ENCODE peak calls at places on chromosomes 3 and 15, in nine cellular contexts. F, L, D, W, Z, N, O, H and E are unnamed samples.

GRCh38 chr3:127171320-127171719 is 21.6 kb upstream of the PRR23E start:
- DNase-seq in F (no peak), L (no peak), D (no peak), W (no peak), Z (no peak), N (no peak), O (no peak), H (no peak), E (no peak)

GRCh38 chr15:60695713-60696522 is 217.0 kb upstream of the ICE2 start:
- DNase-seq in F (peak), L (no peak), D (no peak), W (no peak), Z (no peak), N (no peak), O (no peak), H (no peak), E (peak)

GRCh38 chr3:14431928-14432834 is 29.8 kb downstream of the SLC6A6 start:
- DNase-seq in F (peak), L (peak), D (peak), W (peak), Z (peak), N (peak), O (peak), H (peak), E (peak)

GRCh38 chr15:25739687-25740121 is 123.4 kb downstream of the ATP10A start:
- DNase-seq in F (peak), L (peak), D (no peak), W (no peak), Z (no peak), N (no peak), O (peak), H (peak), E (peak)

GRCh38 chr3:114319453-114319852 is 25.6 kb downstream of the TIGIT start:
- DNase-seq in F (no peak), L (no peak), D (peak), W (no peak), Z (no peak), N (no peak), O (no peak), H (peak), E (no peak)

GRCh38 chr15:57611119-57611518 is 19.4 kb downstream of the MYZAP start:
- DNase-seq in F (no peak), L (no peak), D (no peak), W (no peak), Z (no peak), N (no peak), O (no peak), H (no peak), E (no peak)

GRCh38 chr3:145953316-145953715 is 207.7 kb downstream of the PLOD2 start:
- DNase-seq in F (no peak), L (no peak), D (no peak), W (no peak), Z (no peak), N (no peak), O (no peak), H (no peak), E (no peak)

GRCh38 chr3:139460096-139460495 is 16.2 kb downstream of the RBP2 start:
- DNase-seq in F (no peak), L (no peak), D (no peak), W (no peak), Z (no peak), N (no peak), O (no peak), H (no peak), E (no peak)

GRCh38 chr15:83170474-83171165 is 37.0 kb downstream of the HDGFL3 start:
- DNase-seq in F (no peak), L (no peak), D (no peak), W (no peak), Z (no peak), N (no peak), O (no peak), H (no peak), E (no peak)

GRCh38 chr3:184016820-184017671 is 638 bp downstream of the ABCC5 start:
- DNase-seq in F (no peak), L (no peak), D (no peak), W (peak), Z (peak), N (peak), O (peak), H (peak), E (no peak)

GRCh38 chr3:183494341-183494740 is 61.2 kb downstream of the KLHL6 start:
- DNase-seq in F (no peak), L (peak), D (no peak), W (no peak), Z (no peak), N (no peak), O (no peak), H (no peak), E (no peak)

GRCh38 chr15:68583936-68584703 is 5.3 kb downstream of the CORO2B start:
- DNase-seq in F (no peak), L (no peak), D (no peak), W (no peak), Z (no peak), N (no peak), O (no peak), H (no peak), E (no peak)

GRCh38 chr15:97978408-97979130 is 18.1 kb downstream of the ARRDC4 start:
- DNase-seq in F (no peak), L (no peak), D (no peak), W (no peak), Z (no peak), N (no peak), O (no peak), H (no peak), E (no peak)

GRCh38 chr3:30643763-30644462 is 37.5 kb downstream of the TGFBR2 start:
- DNase-seq in F (peak), L (peak), D (no peak), W (peak), Z (no peak), N (no peak), O (no peak), H (no peak), E (peak)

GRCh38 chr15:39698444-39699390 is 83.9 kb downstream of the FSIP1 start:
- DNase-seq in F (no peak), L (no peak), D (no peak), W (no peak), Z (no peak), N (no peak), O (no peak), H (no peak), E (no peak)

GRCh38 chr15:45429974-45430792 is 51.8 kb upstream of the GATM start:
- DNase-seq in F (peak), L (peak), D (no peak), W (peak), Z (no peak), N (peak), O (peak), H (peak), E (peak)

GRCh38 chr3:34012102-34012461 is 213.7 kb downstream of the PDCD6IP start:
- DNase-seq in F (no peak), L (no peak), D (peak), W (no peak), Z (peak), N (no peak), O (peak), H (peak), E (no peak)

GRCh38 chr15:33380406-33380805 is 69.6 kb downstream of the RYR3 start:
- DNase-seq in F (no peak), L (no peak), D (no peak), W (no peak), Z (no peak), N (peak), O (no peak), H (no peak), E (no peak)

GRCh38 chr3:175432338-175433025 is 573.3 kb downstream of the NAALADL2 start:
- DNase-seq in F (no peak), L (no peak), D (no peak), W (no peak), Z (no peak), N (no peak), O (no peak), H (no peak), E (no peak)

GRCh38 chr3:175105066-175105465 is 245.9 kb downstream of the NAALADL2 start:
- DNase-seq in F (no peak), L (no peak), D (no peak), W (no peak), Z (no peak), N (no peak), O (peak), H (no peak), E (no peak)

GRCh38 chr3:129892486-129892856 is 1.0 kb downstream of the TMCC1 start:
- DNase-seq in F (peak), L (no peak), D (no peak), W (no peak), Z (no peak), N (no peak), O (peak), H (no peak), E (no peak)

GRCh38 chr15:100801256-100801900 is 78.3 kb upstream of the ALDH1A3 start:
- DNase-seq in F (no peak), L (no peak), D (no peak), W (no peak), Z (no peak), N (no peak), O (no peak), H (no peak), E (no peak)

GRCh38 chr15:71242292-71242691 is 127.0 kb downstream of the THSD4 start:
- DNase-seq in F (no peak), L (no peak), D (no peak), W (no peak), Z (no peak), N (no peak), O (no peak), H (no peak), E (no peak)

GRCh38 chr3:175266478-175266877 is 407.3 kb downstream of the NAALADL2 start:
- DNase-seq in F (no peak), L (no peak), D (no peak), W (no peak), Z (no peak), N (no peak), O (no peak), H (no peak), E (no peak)

GRCh38 chr3:45988804-45989203 is 6.8 kb downstream of the FYCO1 start:
- DNase-seq in F (no peak), L (no peak), D (no peak), W (no peak), Z (peak), N (no peak), O (no peak), H (no peak), E (no peak)

GRCh38 chr3:17057316-17057715 is 172.6 kb downstream of the PLCL2 start:
- DNase-seq in F (no peak), L (no peak), D (peak), W (no peak), Z (peak), N (no peak), O (no peak), H (no peak), E (no peak)

GRCh38 chr3:29183346-29184087 is 97.4 kb upstream of the RBMS3 start:
- DNase-seq in F (no peak), L (no peak), D (no peak), W (no peak), Z (no peak), N (no peak), O (no peak), H (no peak), E (no peak)

GRCh38 chr3:88369767-88370166 is 220.0 kb downstream of the C3orf38 start:
- DNase-seq in F (no peak), L (no peak), D (no peak), W (no peak), Z (no peak), N (no peak), O (no peak), H (no peak), E (no peak)